ENCODE peak calls at places on chromosomes 4 and X, in six cellular contexts. J is CD4-positive, alpha-beta T cell; V is activated B cell treated with CpG ODN at 0.5 μM for 24 hours; E is OCI-LY7; D is Calu3; I is H9. F is an unnamed sample.

GRCh38 chrX:132795211-132795610 is 163.2 kb downstream of the HS6ST2 start:
- DNase-seq in V (no peak), D (no peak), I (no peak), E (no peak), J (no peak), F (no peak)

GRCh38 chr4:167826281-167826680 is 266.1 kb upstream of the ANXA10 start:
- DNase-seq in J (no peak), D (no peak), E (no peak), I (no peak), V (no peak), F (no peak)

GRCh38 chr4:185035284-185035683 is 17.0 kb downstream of the HELT start:
- DNase-seq in E (no peak), I (no peak), D (no peak), J (no peak), V (no peak), F (no peak)

GRCh38 chr4:82354788-82355187 is 19.0 kb downstream of the HNRNPD start:
- DNase-seq in J (no peak), I (no peak), D (no peak), V (no peak), E (no peak), F (no peak)

GRCh38 chrX:116284383-116284782 is 113.8 kb downstream of the AGTR2 start:
- DNase-seq in E (no peak), D (no peak), V (no peak), J (no peak), I (no peak), F (no peak)

GRCh38 chr4:91212140-91212681 is 1085.0 kb downstream of the CCSER1 start:
- DNase-seq in D (no peak), V (no peak), E (no peak), I (no peak), J (no peak), F (no peak)

GRCh38 chr4:80035336-80035735 is 37.7 kb downstream of the ANTXR2 start:
- DNase-seq in J (no peak), V (no peak), D (no peak), E (no peak), I (no peak), F (no peak)

GRCh38 chr4:53280846-53281245 is 85.0 kb downstream of the SCFD2 start:
- DNase-seq in V (no peak), I (no peak), D (no peak), E (no peak), J (no peak), F (no peak)

GRCh38 chrX:131067216-131067615 is 9.1 kb downstream of the ARHGAP36 start:
- DNase-seq in E (no peak), J (no peak), I (peak), D (no peak), V (no peak), F (no peak)

GRCh38 chrX:119692241-119693031 is 532 bp downstream of the SEPTIN6 start:
- DNase-seq in J (peak), I (peak), E (peak), D (peak), V (no peak), F (no peak)

GRCh38 chr4:84336964-84337705 is 162.0 kb downstream of the NKX6-1 start:
- DNase-seq in D (no peak), I (no peak), E (no peak), J (no peak), V (no peak), F (no peak)

GRCh38 chrX:14913241-14913640 is 40.0 kb downstream of the MOSPD2 start:
- DNase-seq in I (no peak), J (no peak), E (no peak), V (no peak), D (no peak), F (no peak)

GRCh38 chr4:37244583-37245390 is at the start of gene NWD2:
- DNase-seq in D (peak), V (no peak), I (peak), J (no peak), E (no peak), F (no peak)

GRCh38 chrX:13452283-13452682 is 117.1 kb upstream of the EGFL6 start:
- DNase-seq in V (no peak), J (no peak), E (no peak), D (no peak), I (no peak), F (no peak)

GRCh38 chrX:8783100-8784098 is 17.8 kb downstream of the FAM9A start:
- DNase-seq in E (no peak), I (peak), J (peak), D (peak), V (no peak), F (no peak)

GRCh38 chr4:3388461-3389185 is 53.1 kb upstream of the HGFAC start:
- DNase-seq in I (no peak), J (no peak), E (no peak), V (no peak), D (no peak), F (peak)

GRCh38 chr4:41883988-41884737 is 51.1 kb upstream of the TMEM33 start:
- DNase-seq in E (no peak), I (no peak), J (no peak), D (no peak), V (no peak), F (no peak)

GRCh38 chr4:174266416-174266815 is 17.1 kb downstream of the FBXO8 start:
- DNase-seq in V (no peak), D (no peak), E (no peak), I (no peak), J (no peak), F (no peak)

GRCh38 chr4:124958812-124959211 is 246.3 kb upstream of the ANKRD50 start:
- DNase-seq in J (no peak), V (no peak), D (no peak), E (no peak), I (no peak), F (no peak)

DNA sequence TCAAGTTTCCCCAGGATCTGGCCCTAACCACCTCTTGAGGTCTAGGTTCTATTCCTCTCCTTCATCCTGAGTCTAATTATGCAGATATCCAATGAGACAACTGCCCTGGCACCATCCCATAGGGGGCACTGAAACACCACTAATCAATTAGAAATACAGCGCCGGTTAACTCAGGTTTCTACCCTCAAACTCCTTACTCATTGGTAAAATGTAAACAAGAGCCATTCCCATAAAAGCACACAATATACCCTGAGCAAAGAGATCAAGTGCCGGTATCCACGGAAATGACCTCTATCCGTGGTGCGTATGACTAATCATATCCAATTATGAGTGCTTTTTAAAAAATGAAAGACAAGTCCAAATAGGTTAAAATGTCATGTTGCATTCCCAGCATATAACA is 141.3 kb downstream of the MAML3 start:
- DNase-seq in I (peak), V (no peak), E (peak), D (peak), J (peak), F (no peak)
- TF ChIP-seq CTCF in I (peak), V (no peak), E (peak), D (peak), J (peak), F (peak)

GRCh38 chr4:48553720-48554119 is 63.7 kb downstream of the ZAR1 start:
- DNase-seq in D (no peak), E (no peak), I (no peak), J (no peak), V (no peak), F (no peak)

GRCh38 chr4:48554606-48555005 is 64.6 kb downstream of the ZAR1 start:
- DNase-seq in D (no peak), I (no peak), J (no peak), V (no peak), E (no peak), F (no peak)

GRCh38 chr4:48556268-48556667 is 66.2 kb downstream of the ZAR1 start:
- DNase-seq in J (no peak), V (no peak), I (no peak), D (no peak), E (no peak), F (no peak)

GRCh38 chr4:48558026-48558425 is 68.0 kb downstream of the ZAR1 start:
- DNase-seq in D (no peak), I (no peak), E (no peak), J (no peak), V (no peak), F (no peak)

DNA sequence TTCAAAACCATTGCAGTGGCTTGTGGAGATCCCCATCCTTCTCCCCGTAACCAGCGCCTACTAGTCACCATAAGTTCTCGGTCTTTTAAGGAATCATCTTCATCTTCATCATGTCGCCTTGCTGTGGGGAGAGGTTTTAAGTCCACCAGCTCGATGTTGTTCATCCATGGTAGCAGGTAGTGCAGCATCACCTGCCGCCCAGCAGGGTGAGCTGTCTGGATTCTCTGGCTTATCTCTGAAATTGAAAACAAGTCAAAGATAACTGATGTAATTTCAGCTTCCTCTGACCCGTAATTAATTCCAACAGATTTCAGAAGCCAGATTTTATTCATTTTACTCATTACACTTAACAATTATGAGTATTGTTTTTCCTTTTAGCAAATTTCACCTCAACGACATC is 67.4 kb downstream of the ZAR1 start:
- DNase-seq in J (no peak), I (peak), V (no peak), D (no peak), E (no peak), F (no peak)
- TF ChIP-seq CTCF in J (no peak), I (peak), V (no peak), D (no peak), E (peak), F (peak)

DNA sequence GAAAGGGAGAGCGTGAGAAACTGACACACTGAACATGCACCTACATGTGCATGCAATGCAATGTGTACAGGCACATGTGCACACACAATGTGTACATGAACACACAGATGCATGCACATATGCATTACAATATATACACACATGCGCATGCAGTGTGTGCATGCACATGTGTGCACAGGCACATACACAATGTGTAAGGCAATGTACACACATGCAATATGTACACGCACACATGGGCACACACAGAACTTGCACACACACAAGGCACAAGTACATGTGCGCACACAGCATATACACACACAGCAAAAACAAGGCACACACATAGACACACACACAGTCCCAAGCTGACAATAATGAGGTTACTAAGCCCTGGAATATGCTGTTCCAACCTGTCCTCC is 76.3 kb downstream of the EVC2 start:
- DNase-seq in I (no peak), V (no peak), J (no peak), D (no peak), E (no peak), F (no peak)
- TF ChIP-seq CTCF in I (no peak), V (no peak), J (no peak), D (no peak), E (no peak), F (no peak)

DNA sequence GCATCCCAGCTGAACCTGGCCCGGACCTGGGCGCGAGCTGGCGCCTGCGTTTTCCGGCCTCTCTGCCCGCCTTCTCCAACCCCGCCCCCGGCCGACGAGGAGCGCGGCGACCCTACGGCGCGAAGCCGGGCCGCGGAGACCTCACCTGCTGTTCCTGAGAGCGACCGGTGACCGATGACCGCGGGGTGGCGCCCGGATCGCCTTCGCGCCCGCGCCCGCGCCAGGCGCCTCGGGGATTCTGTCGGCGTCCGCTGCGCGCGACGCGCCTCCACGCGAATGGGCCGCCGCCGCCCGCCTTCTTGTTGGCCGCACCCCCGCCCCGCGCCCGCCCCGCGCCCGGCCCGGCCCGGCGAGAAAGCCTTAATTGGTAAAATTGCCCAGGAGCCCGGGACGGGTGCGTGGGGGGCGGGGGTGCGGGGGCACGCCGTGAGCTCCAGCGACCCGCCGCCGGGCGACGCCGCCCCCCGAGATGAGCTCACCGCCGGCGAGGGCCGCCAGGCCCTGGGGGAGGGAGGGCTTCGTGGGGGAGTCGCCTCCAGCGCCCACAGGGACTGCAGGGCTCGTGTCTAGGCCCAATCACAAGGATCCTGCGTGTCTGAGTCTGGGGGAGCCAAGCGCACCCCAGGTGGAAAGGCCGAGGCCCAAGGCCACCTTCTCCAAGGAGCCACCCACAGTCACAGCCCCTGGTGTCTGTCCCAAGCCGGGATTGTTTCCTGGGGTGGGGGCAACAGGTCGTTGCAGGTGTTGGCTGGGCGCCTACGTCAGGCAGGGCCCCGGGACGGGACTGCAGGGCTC is at the start of gene FLNA:
- DNase-seq in E (no peak), V (peak), I (peak), D (peak), J (no peak), F (no peak)
- TF ChIP-seq CTCF in E (peak), V (no peak), I (no peak), D (no peak), J (no peak), F (no peak)

GRCh38 chr4:7042697-7043464 is at the start of gene TADA2B:
- DNase-seq in E (peak), D (peak), V (peak), I (peak), J (peak), F (peak)
- TF ChIP-seq CTCF in E (peak), D (no peak), V (no peak), I (peak), J (peak), F (peak)

GRCh38 chrX:1307626-1308340 is 28.8 kb upstream of the IL3RA start:
- DNase-seq in V (no peak), I (no peak), D (no peak), E (no peak), J (no peak), F (no peak)
- TF ChIP-seq CTCF in V (no peak), I (no peak), D (no peak), E (no peak), J (no peak), F (no peak)

GRCh38 chr4:12852338-12853307 is 631.5 kb downstream of the RAB28 start:
- DNase-seq in J (no peak), E (peak), D (peak), I (peak), V (no peak), F (no peak)
- TF ChIP-seq CTCF in J (no peak), E (peak), D (peak), I (peak), V (no peak), F (peak)

GRCh38 chr4:25842229-25842840 is 20.5 kb downstream of the SEL1L3 start:
- DNase-seq in D (no peak), E (peak), J (peak), I (no peak), V (peak), F (no peak)
- TF ChIP-seq CTCF in D (no peak), E (peak), J (peak), I (peak), V (no peak), F (peak)

DNA sequence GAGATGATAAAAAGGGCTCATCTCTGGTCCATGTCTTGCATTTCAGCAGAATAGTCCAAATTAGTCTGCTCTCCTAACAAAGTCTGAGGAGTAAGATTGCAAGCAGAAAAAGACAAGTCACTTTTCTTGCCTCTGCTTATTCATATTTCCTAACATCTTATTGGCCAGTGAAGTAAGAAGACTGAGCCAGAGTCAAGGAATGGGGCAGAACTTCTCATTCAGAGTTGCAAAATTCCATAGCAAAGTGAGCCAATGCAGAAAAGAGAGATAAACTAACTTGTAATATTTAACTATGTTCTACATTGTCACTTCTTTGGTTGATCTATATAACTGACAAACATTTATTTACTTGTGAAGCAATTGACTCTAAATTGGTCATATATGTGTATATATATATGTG is 2304.0 kb downstream of the ARAP2 start:
- DNase-seq in I (no peak), J (no peak), V (no peak), E (no peak), D (no peak), F (no peak)
- TF ChIP-seq CTCF in I (no peak), J (no peak), V (no peak), E (no peak), D (no peak), F (no peak)

F was measured in GM12864.